ENCODE peak calls at places on chromosome 16, in five cellular contexts. I is neuronal stem cell, K is SK-MEL-5, U is NCI-H1092, C is sciatic nerve. V is an unnamed sample.

GRCh38 chr16:3971261-3971660 is 90.7 kb upstream of the CREBBP start:
- DNase-seq in C (no peak), U (no peak), K (no peak), I (no peak), V (no peak)

GRCh38 chr16:68739964-68740627 is 3.0 kb downstream of the CDH1 start:
- DNase-seq in I (no peak), C (no peak), K (peak; percentile 16), U (no peak), V (no peak)

GRCh38 chr16:79752421-79752820 is 151.9 kb upstream of the MAF start:
- DNase-seq in C (no peak), K (no peak), U (no peak), I (no peak), V (no peak)

GRCh38 chr16:60151987-60152386 is 1417.9 kb upstream of the GOT2 start:
- DNase-seq in C (no peak), K (no peak), I (no peak), U (no peak), V (no peak)

GRCh38 chr16:88970095-88970494 is 6.9 kb downstream of the CBFA2T3 start:
- DNase-seq in C (no peak), K (no peak), I (no peak), U (no peak), V (no peak)

GRCh38 chr16:74608944-74609343 is 2.0 kb upstream of the GLG1 start:
- DNase-seq in K (no peak), I (no peak), U (no peak), C (peak; percentile 33), V (no peak)

GRCh38 chr16:56919099-56919800 is 12.7 kb upstream of the HERPUD1 start:
- DNase-seq in C (no peak), I (no peak), U (no peak), K (no peak), V (no peak)

GRCh38 chr16:66933776-66934137 is 445 bp downstream of the CIAO2B start:
- DNase-seq in I (no peak), K (no peak), C (no peak), U (no peak), V (no peak)

GRCh38 chr16:29820730-29821662 is 734 bp downstream of the MVP start:
- DNase-seq in C (no peak), U (no peak), I (no peak), K (no peak), V (no peak)

GRCh38 chr16:11675561-11676511 is 7.6 kb downstream of the SNN start:
- DNase-seq in I (no peak), U (no peak), C (no peak), K (no peak), V (no peak)

GRCh38 chr16:73326770-73327470 is 279.0 kb upstream of the ZFHX3 start:
- DNase-seq in I (no peak), C (no peak), K (no peak), U (no peak), V (no peak)

GRCh38 chr16:396605-397004 is 394 bp upstream of the NME4 start:
- DNase-seq in K (peak; percentile 69), C (no peak), I (no peak), U (peak; percentile 39), V (peak; percentile 51)

GRCh38 chr16:26598061-26598460 is 468.7 kb upstream of the C16orf82 start:
- DNase-seq in I (no peak), K (no peak), C (no peak), U (no peak), V (no peak)

GRCh38 chr16:11333696-11334095 is 11.6 kb upstream of the RMI2 start:
- DNase-seq in U (no peak), C (no peak), I (no peak), K (no peak), V (no peak)

GRCh38 chr16:27222499-27223225 is 19.3 kb downstream of the KDM8 start:
- DNase-seq in U (peak; percentile 49), C (no peak), K (no peak), I (no peak), V (peak; percentile 58)

GRCh38 chr16:48366165-48367093 is 18.8 kb downstream of the SIAH1 start:
- DNase-seq in K (peak; percentile 74), U (no peak), C (no peak), I (no peak), V (peak; percentile 37)

GRCh38 chr16:700684-701584 is 4.7 kb downstream of the FBXL16 start:
- DNase-seq in I (peak; percentile 75), C (no peak), U (no peak), K (no peak), V (no peak)

GRCh38 chr16:57145046-57145963 is 40.5 kb downstream of the PSME3IP1 start:
- DNase-seq in I (no peak), K (no peak), U (no peak), C (peak; percentile 33), V (no peak)

GRCh38 chr16:918741-919657 is 51.8 kb downstream of the LMF1 start:
- DNase-seq in C (no peak), K (no peak), I (no peak), U (no peak), V (no peak)

GRCh38 chr16:4692460-4693295 is 684 bp upstream of the NUDT16L1 start:
- DNase-seq in C (no peak), I (no peak), K (no peak), U (no peak), V (no peak)

GRCh38 chr16:28538733-28539596 is at the start of gene NUPR1:
- DNase-seq in C (peak; percentile 97), I (no peak), K (peak; percentile 93), U (no peak), V (no peak)

GRCh38 chr16:81567987-81568748 is 123.6 kb downstream of the CMIP start:
- DNase-seq in I (no peak), K (no peak), C (no peak), U (no peak), V (no peak)

GRCh38 chr16:48627148-48627547 is 17.2 kb upstream of the N4BP1 start:
- DNase-seq in U (no peak), C (no peak), I (no peak), K (no peak), V (no peak)

GRCh38 chr16:57683599-57684545 is 10.7 kb upstream of the DRC7 start:
- DNase-seq in C (no peak), I (no peak), K (no peak), U (no peak), V (no peak)

V was measured in NCI-H1694 treated with DMSO at 0.1 percent for 48 hours.